ENCODE peak calls at places on chromosomes 7 and 10, in ten cellular contexts. N is activated T-cell treated with anti-CD3 and anti-CD28 coated beads for 4 hours; M is dorsolateral prefrontal cortex; S is T-helper 9 cell; E is neural crest cell; F is activated effector memory CD4-positive, alpha-beta T cell treated with anti-CD3 and anti-CD28 coated beads, Interleukin-2, amount 50 U/mL, for 16 hours; T is Kasumi-1; B is activated naive CD4-positive, alpha-beta T cell treated with Interleukin-2 at 50 U/mL for 16 hours; Z is A172; C is naive B cell. V is an unnamed sample.

GRCh38 chr7:1312098-1313070 is 79.7 kb downstream of the UNCX start:
- DNase-seq in N (no peak), M (no peak), S (no peak), E (no peak), F (no peak), T (no peak), B (no peak), Z (no peak), C (no peak), V (no peak)

GRCh38 chr7:116185956-116186355 is 24.4 kb upstream of the TES start:
- DNase-seq in N (no peak), M (no peak), S (no peak), E (no peak), F (no peak), T (no peak), B (no peak), Z (no peak), C (no peak), V (no peak)

GRCh38 chr10:82982110-82982608 is 1107.2 kb downstream of the NRG3 start:
- DNase-seq in N (no peak), M (no peak), S (no peak), E (no peak), F (no peak), T (no peak), B (no peak), Z (peak), C (no peak), V (no peak)

GRCh38 chr10:97548828-97549455 is 23.6 kb upstream of the ANKRD2 start:
- DNase-seq in N (no peak), M (no peak), S (no peak), E (no peak), F (no peak), T (no peak), B (no peak), Z (no peak), C (no peak), V (no peak)

GRCh38 chr7:5780801-5781496 is 514 bp downstream of the RNF216 start:
- DNase-seq in N (peak), M (no peak), S (peak), E (peak), F (peak), T (no peak), B (peak), Z (no peak), C (no peak), V (peak)

GRCh38 chr7:82175319-82175718 is 268.3 kb downstream of the CACNA2D1 start:
- DNase-seq in N (no peak), M (no peak), S (no peak), E (no peak), F (no peak), T (no peak), B (no peak), Z (no peak), C (no peak), V (no peak)

GRCh38 chr10:29730461-29730860 is 95.7 kb upstream of the SVIL start:
- DNase-seq in N (no peak), M (no peak), S (no peak), E (no peak), F (no peak), T (no peak), B (no peak), Z (no peak), C (no peak), V (no peak)

GRCh38 chr10:50552308-50552707 is 71.4 kb downstream of the SGMS1 start:
- DNase-seq in N (no peak), M (no peak), S (no peak), E (no peak), F (no peak), T (no peak), B (no peak), Z (no peak), C (no peak), V (no peak)

GRCh38 chr7:143487566-143487965 is 9.9 kb downstream of the TAS2R41 start:
- DNase-seq in N (no peak), M (no peak), S (no peak), E (no peak), F (no peak), T (no peak), B (no peak), Z (peak), C (no peak), V (no peak)

GRCh38 chr10:48896756-48897437 is 42.7 kb downstream of the LRRC18 start:
- DNase-seq in N (no peak), M (no peak), S (no peak), E (no peak), F (no peak), T (no peak), B (no peak), Z (no peak), C (no peak), V (no peak)

GRCh38 chr7:118109607-118110006 is 74.4 kb upstream of the LSM8 start:
- DNase-seq in N (no peak), M (no peak), S (no peak), E (no peak), F (no peak), T (no peak), B (no peak), Z (peak), C (no peak), V (no peak)

GRCh38 chr10:126331101-126331500 is 57.2 kb downstream of the ADAM12 start:
- DNase-seq in N (no peak), M (no peak), S (no peak), E (no peak), F (no peak), T (no peak), B (no peak), Z (no peak), C (no peak), V (no peak)